ENCODE peak calls at places on chromosomes 5 and 9, in five cellular contexts. C, F, P, H and O are unnamed samples.

GRCh38 chr5:22708770-22709328 is 144.3 kb downstream of the CDH12 start:
- DNase-seq in C (no peak), F (no peak), P (no peak), H (peak), O (no peak)

GRCh38 chr5:66129184-66129583 is 14.9 kb upstream of the SREK1 start:
- DNase-seq in C (no peak), F (no peak), P (no peak), H (no peak), O (no peak)

GRCh38 chr9:74810200-74810599 is 77.5 kb downstream of the TRPM6 start:
- DNase-seq in C (no peak), F (no peak), P (no peak), H (no peak), O (no peak)

GRCh38 chr5:149060325-149060724 is 2.5 kb downstream of the SH3TC2 start:
- DNase-seq in C (no peak), F (no peak), P (peak), H (no peak), O (no peak)

GRCh38 chr9:72583370-72583769 is 62.0 kb downstream of the TMC1 start:
- DNase-seq in C (no peak), F (no peak), P (peak), H (no peak), O (no peak)

GRCh38 chr5:75640395-75640794 is 29.1 kb downstream of the ANKDD1B start:
- DNase-seq in C (peak), F (peak), P (peak), H (no peak), O (no peak)

GRCh38 chr5:169146158-169146557 is 154.8 kb downstream of the SLIT3 start:
- DNase-seq in C (no peak), F (no peak), P (peak), H (no peak), O (no peak)

GRCh38 chr9:100352201-100352726 is 478 bp downstream of the TEX10 start:
- DNase-seq in C (peak), F (peak), P (peak), H (peak), O (peak)

GRCh38 chr5:125317546-125317995 is 571.1 kb upstream of the ZNF608 start:
- DNase-seq in C (no peak), F (peak), P (no peak), H (no peak), O (no peak)

GRCh38 chr9:9341203-9341602 is 1271.6 kb downstream of the PTPRD start:
- DNase-seq in C (no peak), F (no peak), P (no peak), H (no peak), O (no peak)

GRCh38 chr9:9337129-9337528 is 1275.7 kb downstream of the PTPRD start:
- DNase-seq in C (no peak), F (no peak), P (no peak), H (no peak), O (no peak)
- TF ChIP-seq CTCF in C (no peak), F (no peak), P (no peak), H (peak), O (no peak)

DNA sequence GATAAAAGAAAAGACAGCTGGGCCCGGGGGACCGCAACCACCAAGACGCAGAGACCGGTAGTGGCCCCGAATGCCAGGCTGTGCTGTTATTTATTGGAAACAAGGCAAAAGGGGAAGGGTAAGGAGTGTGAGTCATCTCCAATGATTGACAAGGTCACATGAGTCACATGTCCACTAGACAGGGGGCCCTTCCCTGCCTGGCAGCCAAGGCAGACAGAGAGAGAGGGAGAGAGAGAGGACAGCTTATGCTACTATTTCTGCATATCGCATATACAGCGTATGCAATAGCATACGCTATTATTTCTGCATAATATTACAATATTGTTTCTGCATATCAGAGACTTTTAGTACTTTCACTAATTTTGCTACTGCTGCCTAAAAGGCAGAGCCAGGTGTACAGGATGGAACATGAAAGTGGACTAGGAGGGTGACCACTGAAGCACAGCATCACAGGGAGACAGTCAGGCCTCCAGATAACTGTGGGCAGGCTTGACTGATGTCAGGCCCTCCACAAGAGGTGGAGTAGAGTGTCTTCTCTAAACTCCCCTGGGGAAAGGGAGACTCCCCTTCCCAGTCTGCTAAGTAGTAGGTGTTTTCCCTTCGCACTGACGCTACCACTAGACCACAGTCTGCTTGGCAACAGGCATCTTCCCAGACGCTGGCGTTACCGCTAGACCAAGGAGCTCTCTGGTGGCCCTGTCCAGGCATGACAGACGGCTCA is 50.3 kb downstream of the RFX3 start:
- DNase-seq in C (no peak), F (no peak), P (no peak), H (no peak), O (peak)
- H3K4me3 ChIP-seq in C (no peak), F (no peak), P (no peak), H (no peak), O (peak)

GRCh38 chr5:110996742-110997141 is 74.8 kb upstream of the TSLP start:
- DNase-seq in C (no peak), F (no peak), P (no peak), H (no peak), O (no peak)

GRCh38 chr5:111003623-111004022 is 67.9 kb upstream of the TSLP start:
- DNase-seq in C (no peak), F (no peak), P (no peak), H (no peak), O (no peak)

GRCh38 chr5:111004291-111004690 is 67.2 kb upstream of the TSLP start:
- DNase-seq in C (no peak), F (no peak), P (no peak), H (no peak), O (no peak)

DNA sequence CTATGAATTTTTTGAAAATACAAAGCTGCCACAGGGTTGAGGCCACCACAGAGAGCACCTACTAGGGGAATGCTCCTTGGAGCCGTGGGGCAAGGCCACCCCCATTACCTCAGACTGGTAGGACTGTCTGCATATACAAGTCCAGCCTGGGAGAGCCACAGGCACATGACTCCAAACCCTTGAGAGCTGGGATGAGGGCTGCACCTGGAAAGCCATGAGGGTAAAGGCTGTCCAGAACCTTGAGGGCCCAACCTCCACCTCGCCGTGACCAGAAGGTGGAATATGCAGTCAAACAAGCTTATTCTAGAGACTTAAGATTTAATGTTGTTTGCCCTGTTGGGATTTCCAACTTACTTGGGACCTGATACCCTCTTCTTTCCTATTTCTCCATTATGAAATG is 69.5 kb upstream of the TSLP start:
- DNase-seq in C (no peak), F (no peak), P (no peak), H (no peak), O (no peak)
- TF ChIP-seq CTCF in C (no peak), F (no peak), P (no peak), H (no peak), O (no peak)

GRCh38 chr5:72256536-72256935 is 63.5 kb downstream of the MRPS27 start:
- DNase-seq in C (no peak), F (peak), P (no peak), H (no peak), O (no peak)
- H3K4me3 ChIP-seq in C (no peak), F (no peak), P (no peak), H (no peak), O (no peak)

GRCh38 chr9:99299214-99300102 is 77.4 kb downstream of the SEC61B start:
- DNase-seq in C (peak), F (peak), P (peak), H (peak), O (peak)
- TF ChIP-seq CTCF in C (peak), F (peak), P (no peak), H (peak), O (no peak)

DNA sequence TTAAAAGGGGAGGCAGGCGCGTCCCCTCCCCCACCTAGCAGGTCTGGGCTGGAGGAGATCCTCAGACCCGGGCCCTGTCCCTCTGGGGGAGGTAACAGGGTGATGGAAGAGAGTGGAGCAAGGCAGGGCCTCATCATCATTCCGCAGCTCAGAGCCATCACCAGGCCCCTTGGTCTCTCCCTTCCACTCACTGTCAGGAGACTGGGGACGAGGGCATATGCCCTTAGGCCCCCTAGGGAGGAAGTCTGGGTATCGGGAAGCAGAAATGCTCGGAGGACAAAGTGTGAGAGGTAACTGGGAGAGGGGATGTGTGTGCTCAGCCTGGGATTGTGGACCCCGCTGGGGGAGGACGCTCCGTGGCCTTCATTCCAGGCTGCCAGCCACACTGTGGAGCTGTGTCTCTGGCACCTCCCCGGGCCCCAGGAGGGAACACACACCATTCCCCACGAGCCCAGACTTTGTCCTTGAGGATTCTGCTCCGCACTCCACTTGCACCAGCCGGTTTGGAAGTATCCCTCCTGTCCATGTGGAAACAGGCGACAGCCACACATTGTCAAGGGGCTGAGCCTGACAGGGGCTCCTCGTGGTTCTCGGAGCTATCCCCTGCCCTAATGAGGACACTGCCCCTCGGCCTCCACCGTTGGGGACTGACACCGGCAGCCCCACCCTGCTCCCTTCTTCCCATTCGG is 824 bp downstream of the REEP2 start:
- DNase-seq in C (no peak), F (no peak), P (no peak), H (no peak), O (no peak)
- H3K4me3 ChIP-seq in C (peak), F (peak), P (peak), H (peak), O (peak)

DNA sequence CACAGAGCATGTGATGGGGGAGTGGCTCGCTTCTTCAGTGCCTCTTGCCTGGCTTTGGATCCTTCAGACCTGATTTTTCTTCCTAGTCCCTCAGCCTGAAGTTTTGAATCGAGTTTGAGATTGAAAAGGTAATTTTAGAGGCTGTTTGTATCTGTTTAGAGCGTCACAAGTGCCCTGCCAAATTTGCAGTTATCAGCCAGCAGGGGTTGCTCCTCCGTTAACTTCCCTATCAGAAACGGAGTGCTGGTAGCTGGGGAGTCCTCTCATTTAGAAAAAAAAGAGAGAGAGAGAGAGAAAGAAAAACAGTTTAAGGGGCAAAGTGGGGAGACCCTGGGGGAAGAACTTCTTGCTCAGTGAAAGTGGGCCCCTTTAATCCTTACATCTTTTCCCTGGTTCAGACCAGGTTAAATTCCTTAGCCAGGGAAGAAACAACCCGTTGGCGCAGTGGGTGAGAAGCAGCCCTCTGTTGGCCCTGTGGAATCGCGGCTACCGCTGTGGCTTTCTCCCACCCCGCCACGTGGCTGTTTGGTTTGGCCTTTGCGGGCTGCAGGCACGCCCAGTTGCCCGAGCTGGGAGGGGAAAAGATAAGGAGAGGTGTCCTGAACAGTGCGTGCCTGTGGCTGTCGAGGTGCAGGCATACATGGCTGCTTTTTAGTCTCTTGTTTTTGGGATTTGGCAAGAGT is 576.7 kb upstream of the ACO1 start:
- DNase-seq in C (no peak), F (no peak), P (no peak), H (peak), O (peak)
- TF ChIP-seq CTCF in C (no peak), F (no peak), P (no peak), H (peak), O (peak)

GRCh38 chr9:133385452-133385851 is 9.3 kb downstream of the STKLD1 start:
- DNase-seq in C (no peak), F (no peak), P (no peak), H (no peak), O (no peak)

GRCh38 chr9:133386338-133386737 is 10.2 kb downstream of the STKLD1 start:
- DNase-seq in C (no peak), F (no peak), P (no peak), H (no peak), O (no peak)

GRCh38 chr9:133383438-133383837 is 7.3 kb downstream of the STKLD1 start:
- DNase-seq in C (no peak), F (no peak), P (no peak), H (no peak), O (no peak)

GRCh38 chr9:133382507-133383141 is 6.5 kb downstream of the STKLD1 start:
- DNase-seq in C (no peak), F (no peak), P (no peak), H (no peak), O (no peak)

DNA sequence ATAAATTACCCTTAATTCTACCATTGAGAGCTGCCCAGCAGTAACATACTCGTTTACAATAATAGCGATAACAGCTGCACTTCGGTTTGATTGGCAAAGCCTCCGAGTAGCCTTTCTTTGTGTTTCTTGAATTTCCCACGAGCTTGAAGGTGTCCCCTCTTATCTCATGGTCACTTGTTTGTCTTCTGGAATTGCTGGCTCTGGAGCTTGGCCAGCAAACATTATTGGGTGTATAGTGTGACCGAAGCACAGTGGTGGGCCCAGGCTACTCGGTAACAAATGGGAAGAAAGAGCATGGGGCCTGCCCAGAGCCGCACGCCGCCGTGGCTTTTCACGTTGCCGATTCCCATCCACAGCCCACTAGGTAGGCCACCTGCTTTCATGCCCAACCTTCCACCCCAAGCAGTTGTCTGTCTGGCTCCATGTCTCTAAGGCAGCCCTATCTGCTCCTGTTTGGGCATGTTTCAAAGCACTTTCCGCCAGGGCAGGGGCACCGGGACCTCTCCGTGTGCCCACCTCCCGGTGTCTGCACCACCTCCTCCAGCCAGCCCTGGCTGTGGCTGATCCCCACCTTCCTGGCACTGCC is 8.7 kb downstream of the STKLD1 start:
- DNase-seq in C (no peak), F (no peak), P (no peak), H (no peak), O (no peak)
- H3K4me3 ChIP-seq in C (no peak), F (no peak), P (no peak), H (no peak), O (no peak)

GRCh38 chr5:35030426-35030825 is 17.3 kb downstream of the AGXT2 start:
- DNase-seq in C (no peak), F (no peak), P (no peak), H (no peak), O (no peak)
- TF ChIP-seq CTCF in C (no peak), F (no peak), P (no peak), H (no peak), O (no peak)

DNA sequence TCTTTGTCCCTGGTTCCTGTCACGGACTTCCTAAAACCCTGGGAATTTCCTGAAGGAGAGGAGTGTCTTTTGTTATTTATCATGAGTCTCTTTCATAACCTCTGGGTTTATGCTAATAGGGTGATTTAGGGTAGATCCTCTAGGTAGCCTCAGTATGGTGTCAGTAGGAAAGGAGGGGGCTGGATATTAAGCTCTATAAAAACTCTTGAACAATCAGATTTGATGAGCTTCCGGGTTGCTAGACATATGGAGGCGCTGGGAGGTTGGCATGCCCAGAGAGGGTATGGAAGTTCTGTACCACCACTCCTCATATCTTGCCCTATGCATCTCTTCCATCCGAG is 15.5 kb upstream of the PTBP3 start:
- DNase-seq in C (no peak), F (no peak), P (no peak), H (no peak), O (no peak)
- H3K4me3 ChIP-seq in C (peak), F (peak), P (no peak), H (peak), O (no peak)